ENCODE peak calls at places on chromosomes 4 and X, in eight cellular contexts. E is NCI-H748 treated with DMSO at 0.1 percent for 48 hours; U is stimulated activated CD4-positive, alpha-beta T cell treated with anti-CD3 and anti-CD28 coated beads, TNF-alpha, amount 100 ng/mL, for 48 hours; K is NCI-H82; V is WTC11; S is RCC 7860; C is pancreas; J is anterior cingulate cortex. N is an unnamed sample.

GRCh38 chr4:42474406-42474805 is 77.1 kb downstream of the SHISA3 start:
- DNase-seq in K (no peak), U (no peak), J (no peak), S (no peak), E (no peak), V (no peak), C (no peak), N (no peak)

GRCh38 chr4:1825326-1825725 is 30.6 kb downstream of the LETM1 start:
- DNase-seq in C (no peak), K (no peak), V (no peak), U (no peak), E (no peak), S (no peak), J (no peak), N (no peak)

GRCh38 chrX:10176121-10177003 is 19.6 kb downstream of the CLCN4 start:
- DNase-seq in V (no peak), C (no peak), S (no peak), U (no peak), E (no peak), J (no peak), K (peak), N (no peak)

GRCh38 chrX:79400618-79401017 is 33.5 kb upstream of the ITM2A start:
- DNase-seq in U (no peak), E (no peak), V (no peak), S (no peak), C (no peak), K (no peak), J (no peak), N (no peak)

GRCh38 chrX:103817502-103817901 is 14.6 kb downstream of the RAB9B start:
- DNase-seq in C (no peak), V (no peak), J (no peak), U (no peak), E (peak), K (peak), S (peak), N (no peak)

GRCh38 chr4:156705291-156705690 is 266.3 kb downstream of the PDGFC start:
- DNase-seq in C (no peak), V (no peak), J (no peak), U (no peak), E (no peak), S (no peak), K (no peak), N (no peak)

GRCh38 chrX:19739683-19740082 is 147.7 kb downstream of the SH3KBP1 start:
- DNase-seq in V (peak), K (peak), C (no peak), J (no peak), U (peak), S (peak), E (no peak), N (no peak)

GRCh38 chr4:107183155-107183774 is 147.2 kb upstream of the DKK2 start:
- DNase-seq in C (no peak), S (peak), K (peak), E (peak), U (no peak), V (peak), J (no peak), N (no peak)

GRCh38 chr4:182806259-182807252 is 110.6 kb downstream of the DCTD start:
- DNase-seq in V (peak), E (peak), J (peak), U (peak), C (peak), S (peak), K (peak), N (peak)

GRCh38 chr4:15327311-15328298 is 100.2 kb upstream of the C1QTNF7 start:
- DNase-seq in K (no peak), V (no peak), U (no peak), E (no peak), C (no peak), J (no peak), S (no peak), N (no peak)

GRCh38 chr4:52836653-52837052 is 25.5 kb upstream of the RASL11B start:
- DNase-seq in U (no peak), J (no peak), S (no peak), C (no peak), E (no peak), V (no peak), K (no peak), N (no peak)

GRCh38 chr4:185820119-185821028 is 8.4 kb upstream of the SORBS2 start:
- DNase-seq in S (no peak), C (peak), U (no peak), E (no peak), V (no peak), K (no peak), J (no peak), N (no peak)

GRCh38 chr4:15702941-15703403 is at the start of gene BST1:
- DNase-seq in V (peak), K (no peak), C (peak), U (peak), E (no peak), S (no peak), J (no peak), N (peak)

GRCh38 chrX:42751573-42751972 is 26.4 kb downstream of the PPP1R2C start:
- DNase-seq in S (peak), V (no peak), J (no peak), K (no peak), E (no peak), C (no peak), U (no peak), N (no peak)

GRCh38 chrX:38941675-38942074 is 140.4 kb downstream of the MID1IP1 start:
- DNase-seq in U (no peak), S (no peak), J (no peak), V (no peak), K (no peak), C (no peak), E (no peak), N (no peak)

GRCh38 chr4:34091451-34091850 is 2152.9 kb downstream of the ARAP2 start:
- DNase-seq in C (no peak), K (no peak), S (no peak), E (no peak), V (no peak), J (no peak), U (no peak), N (no peak)